ENCODE peak calls at places on chromosome 12, in five cellular contexts. E is H1, H is suprapubic skin, Y is GM12878, K is HepG2. T is an unnamed sample. For H3K9me3, the result is how much of the 10 kb centered on the place peaks cover.

GRCh38 chr12:6888360-6888759 is 15.3 kb upstream of the SPSB2 start:
- DNase-seq in K (no peak), E (no peak), Y (no peak), H (no peak), T (no peak)

GRCh38 chr12:1613860-1614259 is 15.2 kb upstream of the WNT5B start:
- DNase-seq in H (peak), Y (no peak), E (no peak), K (no peak), T (no peak)

GRCh38 chr12:49334681-49335080 is 2.3 kb downstream of the C1QL4 start:
- DNase-seq in H (no peak), E (no peak), K (no peak), Y (no peak), T (no peak)

GRCh38 chr12:94418517-94418916 is 41.1 kb downstream of the CEP83 start:
- DNase-seq in H (no peak), Y (no peak), E (no peak), K (peak), T (no peak)

GRCh38 chr12:19036673-19037357 is 92.7 kb upstream of the PLEKHA5 start:
- DNase-seq in Y (no peak), E (no peak), H (no peak), K (no peak), T (no peak)

GRCh38 chr12:121815221-121815620 is 11.4 kb downstream of the SETD1B start:
- DNase-seq in H (no peak), E (no peak), K (no peak), Y (no peak), T (no peak)

GRCh38 chr12:47910486-47910885 is 5.7 kb upstream of the VDR start:
- DNase-seq in Y (no peak), K (no peak), E (no peak), H (no peak), T (no peak)

GRCh38 chr12:102883204-102883799 is 33.7 kb downstream of the PAH start:
- DNase-seq in K (peak), Y (no peak), E (peak), H (no peak), T (peak)

GRCh38 chr12:65972149-65972548 is 147.9 kb downstream of the HMGA2 start:
- DNase-seq in Y (no peak), K (no peak), E (no peak), H (no peak), T (no peak)

GRCh38 chr12:86948851-86949250 is 692.7 kb upstream of the MGAT4C start:
- DNase-seq in Y (no peak), E (no peak), K (no peak), H (no peak), T (no peak)

GRCh38 chr12:22740656-22741350 is 115.8 kb downstream of the ETNK1 start:
- DNase-seq in Y (no peak), K (no peak), H (no peak), E (no peak), T (no peak)

GRCh38 chr12:104958946-104959841 is 1.1 kb upstream of the SLC41A2 start:
- DNase-seq in Y (no peak), E (no peak), K (peak), H (no peak), T (no peak)

GRCh38 chr12:62605972-62606371 is 139.3 kb downstream of the MON2 start:
- DNase-seq in K (no peak), H (no peak), Y (no peak), E (no peak), T (no peak)

GRCh38 chr12:726281-727140 is 25.9 kb upstream of the WNK1 start:
- DNase-seq in E (no peak), H (no peak), Y (no peak), K (peak), T (no peak)

GRCh38 chr12:16330554-16330953 is 16.9 kb upstream of the MGST1 start:
- DNase-seq in H (no peak), K (no peak), Y (no peak), E (no peak), T (no peak)

GRCh38 chr12:39037115-39037514 is 131.7 kb upstream of the CPNE8 start:
- DNase-seq in H (no peak), K (no peak), Y (no peak), E (no peak), T (no peak)

GRCh38 chr12:90543841-90544240 is 411.1 kb downstream of the CCER1 start:
- DNase-seq in K (no peak), Y (no peak), H (no peak), E (no peak), T (no peak)

GRCh38 chr12:58105225-58106119 is 164.1 kb downstream of the ATP23 start:
- DNase-seq in H (no peak), Y (no peak), E (no peak), K (no peak), T (no peak)

GRCh38 chr12:25958254-25959068 is at the start of gene RASSF8:
- DNase-seq in E (no peak), K (peak), Y (no peak), H (no peak), T (peak)

GRCh38 chr12:69475237-69475984 is 5.2 kb downstream of the FRS2 start:
- DNase-seq in H (no peak), Y (no peak), K (peak), E (no peak), T (no peak)

GRCh38 chr12:32051511-32052299 is 54.9 kb upstream of the BICD1 start:
- DNase-seq in K (no peak), E (no peak), H (no peak), Y (no peak), T (no peak)

GRCh38 chr12:5746496-5746895 is 198.6 kb downstream of the ANO2 start:
- DNase-seq in E (no peak), H (no peak), K (no peak), Y (no peak), T (no peak)

GRCh38 chr12:30448038-30448437 is 247.6 kb downstream of the IPO8 start:
- DNase-seq in H (no peak), Y (no peak), K (no peak), E (no peak), T (no peak)

GRCh38 chr12:45743247-45743646 is 13.7 kb downstream of the ARID2 start:
- DNase-seq in K (no peak), Y (no peak), H (no peak), E (no peak), T (no peak)

GRCh38 chr12:89733579-89734201 is 25.1 kb upstream of the ATP2B1 start:
- DNase-seq in Y (no peak), H (no peak), K (no peak), E (no peak), T (no peak)

GRCh38 chr12:321606-322326 is 59.1 kb upstream of the SLC6A13 start:
- DNase-seq in K (peak), Y (no peak), H (no peak), E (no peak), T (no peak)

GRCh38 chr12:47773062-47773857 is at the start of gene SLC48A1:
- DNase-seq in Y (no peak), E (no peak), H (no peak), K (peak), T (peak)

GRCh38 chr12:52055781-52056711 is 4.8 kb downstream of the NR4A1 start:
- DNase-seq in Y (no peak), E (no peak), K (no peak), H (no peak), T (peak)

GRCh38 chr12:3032161-3032560 is 45.0 kb upstream of the TSPAN9 start:
- DNase-seq in H (no peak), E (no peak), K (no peak), Y (no peak), T (no peak)

GRCh38 chr12:10179871-10180270 is 1.0 kb downstream of the TMEM52B start:
- DNase-seq in H (no peak), E (no peak), Y (no peak), K (no peak), T (no peak)

GRCh38 chr12:54413284-54414190 is 5.5 kb downstream of the ITGA5 start:
- DNase-seq in Y (no peak), E (no peak), K (no peak), H (no peak), T (peak)

GRCh38 chr12:76028649-76029277 is 2.8 kb downstream of the PHLDA1 start:
- DNase-seq in K (peak), H (no peak), E (no peak), Y (no peak), T (no peak)

GRCh38 chr12:56221233-56221756 is 427 bp downstream of the RNF41 start:
- DNase-seq in H (no peak), E (no peak), Y (no peak), K (no peak), T (peak)

GRCh38 chr12:56223571-56224101 is 506 bp upstream of the NABP2 start:
- DNase-seq in Y (no peak), K (no peak), H (no peak), E (no peak), T (no peak)

GRCh38 chr12:56224102-56224701 is at the start of gene NABP2:
- DNase-seq in K (peak), Y (peak), H (peak), E (peak), T (peak)

GRCh38 chr12:56221757-56222530 is at the start of gene RNF41:
- DNase-seq in H (peak), K (peak), E (peak), Y (peak), T (peak)

GRCh38 chr12:56222531-56222895 is 791 bp upstream of the RNF41 start:
- DNase-seq in Y (no peak), H (no peak), E (no peak), K (no peak), T (no peak)
- TF ChIP-seq EP300 in Y (no peak), H (no peak), E (no peak), K (no peak), T (no peak)

GRCh38 chr12:29239336-29239735 is 90.3 kb downstream of the FAR2 start:
- DNase-seq in Y (no peak), E (no peak), H (no peak), K (no peak), T (no peak)

GRCh38 chr12:29242921-29243431 is 93.9 kb downstream of the FAR2 start:
- DNase-seq in H (no peak), Y (no peak), K (no peak), E (no peak), T (no peak)

GRCh38 chr12:29238822-29239291 is 89.8 kb downstream of the FAR2 start:
- DNase-seq in Y (no peak), H (no peak), E (no peak), K (no peak), T (no peak)

GRCh38 chr12:29240441-29240840 is 91.4 kb downstream of the FAR2 start:
- DNase-seq in Y (no peak), K (no peak), E (no peak), H (no peak), T (no peak)

DNA sequence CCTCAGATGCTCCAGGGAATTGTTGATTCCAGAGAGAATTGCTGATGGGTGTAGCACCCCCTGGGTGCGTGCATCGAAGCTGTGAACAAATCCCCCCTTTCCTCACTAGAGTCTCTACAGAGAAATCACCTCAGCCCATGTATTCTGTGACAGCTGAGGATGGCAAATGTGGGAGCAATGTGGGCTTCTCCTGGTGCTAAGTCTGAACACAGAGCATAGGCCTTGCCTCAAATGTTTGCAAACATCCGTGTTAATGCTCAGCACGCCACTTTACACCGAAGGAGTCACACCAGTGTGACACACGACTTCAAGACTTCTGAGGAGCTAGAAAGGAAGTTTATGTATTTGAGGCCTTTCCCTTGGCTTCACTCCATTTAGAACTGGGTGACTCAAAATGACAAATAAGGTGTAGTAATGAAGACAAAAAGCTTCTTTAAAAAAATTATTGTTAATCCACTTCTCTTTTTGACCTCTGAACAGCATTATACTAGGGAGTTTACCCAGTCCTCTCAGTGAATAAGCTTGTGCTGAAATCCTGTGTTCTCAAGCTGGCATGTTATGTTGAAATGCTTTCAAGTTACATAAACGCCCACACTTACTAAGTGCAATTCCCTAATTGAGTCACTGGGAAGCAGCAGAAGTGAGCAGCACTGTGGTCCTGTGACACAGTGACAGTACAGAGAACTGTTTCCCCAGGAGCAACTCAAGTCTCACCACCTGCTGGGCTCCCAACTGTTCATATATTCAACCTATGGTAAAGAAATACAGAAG is 92.9 kb downstream of the FAR2 start:
- DNase-seq in K (peak), H (no peak), E (no peak), Y (peak), T (peak)
- TF ChIP-seq POLR2AphosphoS5 in K (no peak), H (no peak), E (no peak), Y (no peak), T (no peak)

DNA sequence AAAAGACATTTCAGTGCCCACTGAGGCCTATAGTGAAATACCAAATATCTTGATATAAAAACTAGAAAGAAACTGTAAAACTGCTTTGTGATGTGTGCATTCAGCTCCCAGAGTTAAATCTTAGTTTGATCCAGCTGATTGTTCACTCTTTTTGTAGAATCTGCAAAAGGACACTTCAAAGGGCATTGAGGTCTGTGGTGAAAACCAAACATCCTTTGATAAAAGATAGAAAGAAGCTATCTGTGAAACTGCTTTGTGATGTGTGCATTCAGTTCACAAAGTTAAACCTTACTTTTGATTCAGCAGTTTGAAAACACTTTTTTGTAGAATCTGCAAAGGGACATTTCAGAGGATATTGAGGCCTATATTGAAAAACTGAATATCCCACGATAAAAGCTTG is 290.7 kb upstream of the ALG10B start:
- DNase-seq in E (no peak), K (no peak), H (no peak), Y (no peak), T (no peak)
- H3K9me3 ChIP-seq in E (half or more), K (half or more), H (under half), Y (under half), T (under half)

GRCh38 chr12:93229494-93230310 is 148.0 kb upstream of the NUDT4 start:
- DNase-seq in K (peak), H (no peak), Y (no peak), E (no peak), T (no peak)
- TF ChIP-seq EP300 in K (no peak), H (no peak), Y (no peak), E (no peak), T (no peak)

DNA sequence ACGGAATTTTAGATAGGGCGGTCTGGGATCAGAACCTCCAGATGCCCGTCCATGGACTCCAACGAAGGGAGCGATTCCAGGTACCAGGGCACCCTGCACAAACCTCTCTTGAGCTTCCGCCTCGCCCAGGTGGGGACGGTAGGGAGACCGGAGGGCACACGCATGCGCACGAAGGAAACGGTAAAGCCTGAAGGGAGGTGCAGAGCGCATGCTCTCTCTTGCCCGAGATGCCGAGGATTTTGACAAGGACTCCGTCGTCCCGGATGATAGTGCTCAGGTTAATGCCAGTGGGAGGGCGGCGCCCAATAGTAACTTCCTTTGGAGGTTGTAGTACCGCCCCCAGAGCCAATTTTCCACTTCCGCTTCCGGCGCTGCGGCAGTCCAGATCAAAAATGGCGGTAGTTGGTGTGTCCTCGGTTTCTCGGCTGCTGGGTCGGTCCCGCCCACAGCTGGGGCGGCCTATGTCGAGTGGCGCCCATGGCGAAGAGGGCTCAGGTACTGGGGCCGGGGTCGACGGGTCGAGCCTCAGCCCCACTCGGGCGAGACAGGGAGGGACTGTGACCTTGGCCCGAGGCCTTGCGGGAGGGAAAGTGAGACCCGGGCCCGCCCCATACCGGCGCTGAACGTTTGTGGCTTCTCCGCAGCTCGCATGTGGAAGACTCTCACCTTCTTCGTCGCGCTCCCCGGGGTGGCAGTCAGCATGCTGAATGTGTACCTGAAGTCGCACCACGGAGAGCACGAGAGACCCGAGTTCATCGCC is at the start of gene COX6A1:
- DNase-seq in H (peak), K (peak), E (peak), Y (peak), T (peak)
- TF ChIP-seq POLR2AphosphoS5 in H (peak), K (peak), E (peak), Y (peak), T (peak)

DNA sequence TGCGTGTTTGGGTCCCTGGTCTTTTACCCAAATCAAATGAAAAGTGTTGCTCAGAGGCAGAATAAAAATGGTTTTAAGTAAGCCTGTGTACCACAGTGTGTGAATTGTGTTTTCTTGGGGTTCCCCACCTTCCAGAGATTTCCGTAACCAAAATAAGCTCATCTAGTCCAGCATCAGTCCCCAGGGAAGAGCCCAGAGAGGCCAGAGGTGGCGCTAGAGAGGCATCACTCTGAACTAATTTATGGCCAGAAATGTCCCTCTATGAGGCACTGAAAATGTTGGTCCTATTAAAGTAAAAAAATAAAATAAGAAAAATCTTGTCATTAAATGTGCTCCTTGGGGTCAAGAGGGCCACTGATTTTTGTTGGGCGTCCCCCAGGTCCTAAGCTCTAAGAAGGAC is 24.9 kb upstream of the PRKAB1 start:
- DNase-seq in E (no peak), K (no peak), Y (no peak), H (no peak), T (no peak)
- H3K9me3 ChIP-seq in E (under half), K (under half), Y (under half), H (under half), T (under half)